ENCODE peak calls at places on chromosomes 11 and 22, in seven cellular contexts. Y is LoVo; H is NCI-H1048; D is activated T-cell treated with anti-CD3 and anti-CD28 coated beads for 48 hours; A is psoas muscle; Q is stimulated activated CD4-positive, alpha-beta T cell treated with anti-CD3 and anti-CD28 coated beads, Interleukin-12 subunit alpha, Interleukin-12 subunit beta, amount 100 ng/mL, for 48 hours; X is NT2/D1. R is an unnamed sample.

GRCh38 chr22:50490531-50491308 is 4.1 kb downstream of the MIOX start:
- DNase-seq in H (no peak), A (no peak), X (no peak), Q (no peak), Y (no peak), D (no peak), R (no peak)

GRCh38 chr11:101169944-101170343 is 40.3 kb upstream of the PGR start:
- DNase-seq in A (no peak), Y (no peak), Q (no peak), D (no peak), H (no peak), X (no peak), R (no peak)

GRCh38 chr11:95647355-95647754 is 142.2 kb downstream of the FAM76B start:
- DNase-seq in Q (no peak), H (no peak), X (no peak), A (no peak), Y (no peak), D (no peak), R (no peak)

GRCh38 chr22:30778261-30778660 is 83.6 kb downstream of the OSBP2 start:
- DNase-seq in A (no peak), D (no peak), Q (no peak), H (no peak), X (no peak), Y (no peak), R (no peak)

GRCh38 chr11:64157987-64158386 is 7.9 kb downstream of the MACROD1 start:
- DNase-seq in A (no peak), H (no peak), D (no peak), X (no peak), Y (no peak), Q (no peak), R (no peak)

GRCh38 chr22:42282252-42282942 is 11.9 kb upstream of the TCF20 start:
- DNase-seq in A (peak), D (no peak), H (no peak), X (no peak), Q (no peak), Y (no peak), R (no peak)

GRCh38 chr11:42338056-42338455 is 878.6 kb upstream of the LRRC4C start:
- DNase-seq in D (no peak), Q (no peak), X (no peak), H (no peak), A (no peak), Y (no peak), R (no peak)

GRCh38 chr22:22941831-22942510 is 54.4 kb downstream of the IGLL5 start:
- DNase-seq in Q (no peak), X (no peak), A (no peak), D (no peak), H (no peak), Y (no peak), R (no peak)

GRCh38 chr11:13298765-13299164 is 21.2 kb downstream of the BMAL1 start:
- DNase-seq in A (no peak), H (no peak), Y (no peak), Q (no peak), X (no peak), D (no peak), R (no peak)

GRCh38 chr11:61429346-61429690 is 457 bp downstream of the CPSF7 start:
- DNase-seq in X (peak), Q (peak), A (peak), D (peak), H (no peak), Y (peak), R (no peak)

GRCh38 chr22:22463855-22464540 is 44.5 kb downstream of the ZNF280B start:
- DNase-seq in D (peak), Y (peak), Q (peak), X (peak), A (no peak), H (no peak), R (no peak)